ENCODE peak calls at places on chromosomes 2 and 18, in five cellular contexts. G is thoracic aorta; Z is uterus; W is PC-9; A is CD8-positive, alpha-beta memory T cell. O is an unnamed sample. For H3K4me1, the result is how much of the 10 kb centered on the place peaks cover.

GRCh38 chr2:174047746-174048145 is 82.6 kb upstream of the SP3 start:
- DNase-seq in G (no peak), Z (no peak), W (no peak), A (no peak), O (no peak)

GRCh38 chr2:224252601-224253000 is 149.3 kb downstream of the FAM124B start:
- DNase-seq in G (no peak), Z (no peak), W (no peak), A (no peak), O (no peak)

GRCh38 chr2:149221002-149221401 is 109.4 kb upstream of the LYPD6 start:
- DNase-seq in G (no peak), Z (no peak), W (no peak), A (no peak), O (no peak)

GRCh38 chr2:31660165-31660564 is 79.4 kb upstream of the SRD5A2 start:
- DNase-seq in G (no peak), Z (no peak), W (no peak), A (no peak), O (no peak)

GRCh38 chr18:26621161-26622026 is 73.0 kb upstream of the KCTD1 start:
- DNase-seq in G (no peak), Z (no peak), W (no peak), A (no peak), O (peak)

GRCh38 chr2:227020416-227020815 is 143.6 kb downstream of the COL4A4 start:
- DNase-seq in G (no peak), Z (no peak), W (no peak), A (no peak), O (no peak)

GRCh38 chr2:181005326-181005655 is 24.9 kb downstream of the UBE2E3 start:
- DNase-seq in G (no peak), Z (no peak), W (no peak), A (no peak), O (no peak)

GRCh38 chr18:23627325-23627724 is 35.4 kb downstream of the ANKRD29 start:
- DNase-seq in G (no peak), Z (no peak), W (peak), A (no peak), O (no peak)

GRCh38 chr18:61308009-61308408 is 25.2 kb upstream of the CDH20 start:
- DNase-seq in G (no peak), Z (no peak), W (no peak), A (no peak), O (no peak)

GRCh38 chr18:54260376-54261072 is 8.8 kb upstream of the POLI start:
- DNase-seq in G (no peak), Z (no peak), W (peak), A (no peak), O (no peak)

GRCh38 chr18:51211552-51211951 is 14.1 kb upstream of the MEX3C start:
- DNase-seq in G (no peak), Z (no peak), W (peak), A (peak), O (no peak)

GRCh38 chr2:74597456-74597855 is 42.9 kb downstream of the DOK1 start:
- DNase-seq in G (no peak), Z (no peak), W (no peak), A (no peak), O (no peak)

GRCh38 chr2:238284802-238285515 is 3.5 kb downstream of the PER2 start:
- DNase-seq in G (no peak), Z (no peak), W (no peak), A (peak), O (no peak)
- H3K4me1 ChIP-seq in G (half or more), Z (under half), W (under half), A (under half), O (under half)

GRCh38 chr2:98912957-98913915 is 22.8 kb downstream of the CRACDL start:
- DNase-seq in G (no peak), Z (no peak), W (no peak), A (no peak), O (no peak)
- H3K4me1 ChIP-seq in G (under half), Z (under half), W (under half), A (under half), O (under half)

DNA sequence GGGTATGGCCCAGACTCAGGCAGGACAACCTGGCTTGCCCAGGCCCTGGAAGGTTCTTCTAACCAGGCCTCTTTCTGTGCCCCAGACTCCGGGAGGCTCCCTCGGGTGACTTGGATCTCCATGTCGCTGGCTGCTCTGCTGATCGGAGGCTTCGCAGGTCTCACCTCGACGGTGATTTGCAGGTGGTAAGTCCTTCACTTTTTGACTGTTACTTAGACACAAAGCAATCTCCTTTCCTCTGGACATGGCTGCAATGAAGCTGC is 103.5 kb downstream of the TPO start:
- DNase-seq in G (no peak), Z (no peak), W (no peak), A (no peak), O (no peak)
- H3K4me1 ChIP-seq in G (under half), Z (under half), W (under half), A (under half), O (under half)

DNA sequence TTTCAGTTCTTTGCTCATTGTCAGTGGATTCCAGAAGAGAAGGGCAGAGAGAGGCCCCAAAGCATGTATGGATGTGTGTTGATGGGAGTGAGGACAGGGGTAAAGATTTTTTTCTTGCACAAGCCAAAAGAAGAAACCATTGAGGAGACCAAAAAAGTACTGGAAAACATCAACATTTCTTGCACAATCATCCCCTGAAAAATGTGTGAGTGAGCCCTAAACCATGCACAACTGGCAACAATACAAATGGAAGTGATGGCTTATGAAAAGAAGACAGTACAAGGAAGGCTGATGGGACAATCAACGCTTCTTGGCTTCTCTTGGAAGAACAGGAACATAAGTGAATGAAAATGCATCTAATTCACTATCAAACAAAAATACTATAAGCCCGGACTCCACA is 5.6 kb upstream of the SMAD7 start:
- DNase-seq in G (no peak), Z (no peak), W (peak), A (no peak), O (no peak)
- H3K4me1 ChIP-seq in G (half or more), Z (under half), W (half or more), A (under half), O (under half)

DNA sequence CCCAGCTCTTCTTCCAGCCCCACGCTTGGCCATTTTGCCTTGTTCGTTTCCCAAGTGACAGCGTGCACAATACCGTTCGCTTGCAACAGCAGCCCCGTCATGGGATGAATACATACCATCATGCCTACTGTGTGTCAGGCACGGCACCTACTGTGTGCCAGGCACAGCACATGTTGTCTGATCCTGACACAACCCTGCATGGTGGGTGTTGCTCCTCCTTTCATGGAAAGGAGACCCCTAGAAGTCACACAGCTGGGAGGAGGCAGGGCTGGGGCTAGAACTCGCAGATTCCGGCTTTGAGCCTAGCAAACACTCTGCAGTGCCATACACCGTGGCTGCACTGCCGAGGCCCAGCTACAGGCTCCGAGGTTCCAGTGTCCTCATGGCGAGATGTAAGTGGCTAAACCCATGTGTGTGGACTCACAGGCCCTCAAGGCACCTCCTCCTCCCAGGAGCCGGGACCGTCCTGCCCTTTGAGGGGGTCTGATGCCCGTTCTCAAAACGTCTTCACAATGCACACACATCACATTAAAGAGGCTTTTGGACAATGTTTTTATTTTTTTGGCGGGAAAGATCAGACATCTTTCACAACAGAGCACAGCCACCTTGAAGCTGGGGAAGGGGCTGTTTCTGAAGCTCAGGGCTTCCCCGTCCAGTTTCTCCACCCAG is 65.1 kb downstream of the HS1BP3 start:
- DNase-seq in G (no peak), Z (peak), W (no peak), A (no peak), O (no peak)
- H3K4me1 ChIP-seq in G (under half), Z (under half), W (under half), A (under half), O (under half)

GRCh38 chr2:46328316-46328715 is 31.1 kb downstream of the EPAS1 start:
- DNase-seq in G (no peak), Z (peak), W (no peak), A (no peak), O (no peak)

GRCh38 chr2:46325178-46325928 is 28.1 kb downstream of the EPAS1 start:
- DNase-seq in G (no peak), Z (no peak), W (peak), A (no peak), O (no peak)

GRCh38 chr2:46326231-46326980 is 29.2 kb downstream of the EPAS1 start:
- DNase-seq in G (no peak), Z (peak), W (peak), A (no peak), O (no peak)

GRCh38 chr2:46329340-46329739 is 32.1 kb downstream of the EPAS1 start:
- DNase-seq in G (no peak), Z (no peak), W (no peak), A (no peak), O (no peak)

GRCh38 chr2:46327627-46328026 is 30.4 kb downstream of the EPAS1 start:
- DNase-seq in G (no peak), Z (no peak), W (no peak), A (no peak), O (no peak)
- H3K4me1 ChIP-seq in G (half or more), Z (under half), W (half or more), A (under half), O (under half)

GRCh38 chr2:235206399-235206798 is 254.6 kb downstream of the SH3BP4 start:
- DNase-seq in G (no peak), Z (no peak), W (no peak), A (no peak), O (no peak)
- H3K4me1 ChIP-seq in G (under half), Z (under half), W (under half), A (under half), O (under half)

DNA sequence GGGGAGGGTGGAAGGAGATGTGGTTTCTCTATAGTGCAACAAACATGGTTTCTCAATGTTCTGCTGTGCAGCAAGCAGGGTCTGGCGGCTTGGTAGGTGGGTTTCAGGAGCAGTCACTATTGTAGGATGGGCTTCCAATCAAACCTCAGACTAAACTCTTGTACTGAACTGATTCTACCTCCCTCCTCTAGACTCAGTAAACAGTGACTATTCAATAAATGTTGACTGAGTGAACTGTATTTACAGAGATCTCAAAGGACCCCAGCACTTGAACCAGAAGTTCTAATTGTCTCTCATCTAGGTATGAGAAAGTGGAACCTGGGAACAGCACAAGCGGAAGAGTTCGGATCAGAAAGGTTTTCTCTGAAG is 26.8 kb upstream of the CYP27A1 start:
- DNase-seq in G (no peak), Z (no peak), W (no peak), A (no peak), O (no peak)
- H3K4me1 ChIP-seq in G (under half), Z (under half), W (under half), A (under half), O (under half)

DNA sequence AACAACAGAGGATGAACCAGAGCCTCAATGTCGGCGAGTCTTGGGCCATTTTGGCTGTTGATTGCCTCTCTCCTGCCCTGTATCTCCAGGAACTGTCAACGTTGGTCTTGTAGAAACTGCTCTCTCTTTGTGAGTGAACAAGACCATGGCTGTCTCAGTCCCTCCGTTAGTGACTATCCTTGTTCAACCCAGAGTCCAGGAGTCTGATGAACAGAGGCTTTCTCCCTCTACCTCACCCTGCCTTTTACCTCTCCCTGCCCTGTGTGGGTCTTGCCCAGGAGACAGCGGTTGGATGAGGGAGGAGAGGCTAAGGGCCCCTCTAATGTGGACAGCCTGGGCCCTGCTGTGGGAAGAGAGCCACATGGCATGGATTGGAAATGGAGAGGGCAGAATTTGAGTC is 32.8 kb downstream of the INPP4A start:
- DNase-seq in G (no peak), Z (no peak), W (no peak), A (no peak), O (no peak)
- H3K4me1 ChIP-seq in G (under half), Z (under half), W (under half), A (half or more), O (under half)

DNA sequence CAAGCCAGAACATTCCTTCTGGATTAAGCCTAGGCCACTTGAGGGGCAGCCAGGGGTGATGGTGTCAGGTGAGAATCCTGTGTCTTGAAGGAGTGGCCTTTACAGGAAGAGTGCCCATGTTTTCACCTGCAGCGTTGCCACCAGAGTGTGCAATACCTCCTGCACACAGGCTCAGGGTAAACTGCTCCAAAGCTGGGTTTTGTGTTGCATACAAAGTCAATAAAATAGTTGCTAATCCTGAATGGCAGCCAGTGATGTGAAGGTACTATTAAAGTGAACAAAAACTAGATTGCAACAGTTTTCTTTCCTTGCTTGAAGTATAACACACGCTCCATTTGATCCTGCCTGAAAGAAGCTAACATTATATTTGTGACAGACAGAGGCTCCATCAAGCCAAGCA is 64.4 kb upstream of the NRP2 start:
- DNase-seq in G (no peak), Z (no peak), W (peak), A (no peak), O (no peak)
- H3K4me1 ChIP-seq in G (under half), Z (under half), W (under half), A (under half), O (under half)